ENCODE peak calls at places on chromosomes 5 and 9, in four cellular contexts. Q is stomach, R is AG09309, A is lower lobe of right lung. X is an unnamed sample.

GRCh38 chr5:151772029-151772867 is 494 bp downstream of the G3BP1 start:
- DNase-seq in Q (peak; percentile 41), R (no peak), A (peak; percentile 66), X (no peak)

GRCh38 chr5:177256296-177256695 is 47.2 kb downstream of the RAB24 start:
- DNase-seq in Q (peak; percentile 58), R (no peak), A (peak; percentile 63), X (no peak)

GRCh38 chr9:116318463-116319271 is 165.1 kb downstream of the PAPPA start:
- DNase-seq in Q (no peak), R (no peak), A (no peak), X (no peak)

GRCh38 chr5:171477101-171477500 is 57.7 kb downstream of the FGF18 start:
- DNase-seq in Q (no peak), R (no peak), A (no peak), X (no peak)

GRCh38 chr5:180628827-180629702 is 20.3 kb downstream of the FLT4 start:
- DNase-seq in Q (no peak), R (no peak), A (no peak), X (no peak)

GRCh38 chr5:180313677-180314076 is 21.8 kb upstream of the MAPK9 start:
- DNase-seq in Q (no peak), R (no peak), A (peak; percentile 88), X (no peak)

GRCh38 chr5:148708854-148709253 is 54.5 kb upstream of the HTR4 start:
- DNase-seq in Q (no peak), R (no peak), A (no peak), X (no peak)

GRCh38 chr5:74641014-74641777 is 668 bp upstream of the ENC1 start:
- DNase-seq in Q (peak; percentile 80), R (no peak), A (peak; percentile 90), X (no peak)

GRCh38 chr5:56862909-56863308 is 46.5 kb upstream of the SETD9 start:
- DNase-seq in Q (no peak), R (no peak), A (no peak), X (no peak)

GRCh38 chr5:115423051-115423450 is 121.5 kb downstream of the FEM1C start:
- DNase-seq in Q (no peak), R (no peak), A (no peak), X (no peak)

GRCh38 chr9:34991833-34992375 is 2.4 kb downstream of the DNAJB5 start:
- DNase-seq in Q (no peak), R (no peak), A (no peak), X (no peak)

GRCh38 chr5:148970228-148970627 is 92.6 kb downstream of the SH3TC2 start:
- DNase-seq in Q (peak; percentile 67), R (no peak), A (peak; percentile 54), X (no peak)

GRCh38 chr5:164013077-164013670 is 507.8 kb downstream of the MAT2B start:
- DNase-seq in Q (peak; percentile 51), R (peak; percentile 41), A (no peak), X (no peak)

GRCh38 chr5:5671823-5672222 is 249.3 kb downstream of the ICE1 start:
- DNase-seq in Q (no peak), R (no peak), A (no peak), X (no peak)

GRCh38 chr5:124438390-124439380 is 307.8 kb downstream of the ZNF608 start:
- DNase-seq in Q (no peak), R (no peak), A (no peak), X (no peak)

GRCh38 chr9:117691367-117691766 is 12.8 kb upstream of the TLR4 start:
- DNase-seq in Q (no peak), R (no peak), A (no peak), X (no peak)

GRCh38 chr5:5220896-5221295 is 80.8 kb downstream of the ADAMTS16 start:
- DNase-seq in Q (no peak), R (no peak), A (no peak), X (no peak)

GRCh38 chr5:116621599-116621998 is 47.0 kb upstream of the SEMA6A start:
- DNase-seq in Q (no peak), R (no peak), A (no peak), X (no peak)

GRCh38 chr5:152070591-152070990 is 145.9 kb upstream of the GLRA1 start:
- DNase-seq in Q (no peak), R (no peak), A (no peak), X (no peak)

GRCh38 chr5:39543335-39543734 is 118.6 kb upstream of the DAB2 start:
- DNase-seq in Q (no peak), R (no peak), A (no peak), X (no peak)

GRCh38 chr5:15116996-15117395 is 245.4 kb upstream of the ANKH start:
- DNase-seq in Q (no peak), R (no peak), A (no peak), X (no peak)

GRCh38 chr9:114394523-114395193 is 6.9 kb upstream of the AKNA start:
- DNase-seq in Q (no peak), R (no peak), A (no peak), X (no peak)

GRCh38 chr9:80928697-80929096 is 760.6 kb downstream of the TLE1 start:
- DNase-seq in Q (no peak), R (no peak), A (no peak), X (no peak)

GRCh38 chr9:80066931-80067330 is 495.2 kb downstream of the TLE4 start:
- DNase-seq in Q (no peak), R (no peak), A (no peak), X (no peak)

GRCh38 chr5:154092356-154092755 is 53.6 kb downstream of the MFAP3 start:
- DNase-seq in Q (no peak), R (no peak), A (no peak), X (peak; percentile 52)

GRCh38 chr5:90921428-90921973 is 362.9 kb downstream of the ADGRV1 start:
- DNase-seq in Q (no peak), R (no peak), A (no peak), X (no peak)

GRCh38 chr5:77645158-77645994 is 6.9 kb upstream of the OTP start:
- DNase-seq in Q (peak; percentile 47), R (no peak), A (peak; percentile 50), X (no peak)

GRCh38 chr5:129243058-129243457 is 148.5 kb downstream of the ISOC1 start:
- DNase-seq in Q (no peak), R (no peak), A (no peak), X (no peak)

GRCh38 chr9:2872307-2872940 is 28.5 kb upstream of the PUM3 start:
- DNase-seq in Q (no peak), R (no peak), A (no peak), X (no peak)

GRCh38 chr5:76765249-76765648 is 49.3 kb downstream of the F2R start:
- DNase-seq in Q (no peak), R (peak; percentile 51), A (no peak), X (peak; percentile 16)

GRCh38 chr9:19456996-19457693 is 48.3 kb downstream of the ACER2 start:
- DNase-seq in Q (peak; percentile 68), R (peak; percentile 39), A (no peak), X (no peak)
- H3K4me3 ChIP-seq in Q (no peak overlapping the region), R (peak overlapping the region; percentile 16), A (peak overlapping the region; percentile 21), X (peak overlapping the region; percentile 16)

GRCh38 chr5:32278403-32278802 is 34.3 kb downstream of the MTMR12 start:
- DNase-seq in Q (no peak), R (peak; percentile 59), A (no peak), X (peak; percentile 79)
- H3K4me3 ChIP-seq in Q (no peak overlapping the region), R (no peak overlapping the region), A (no peak overlapping the region), X (no peak overlapping the region)

GRCh38 chr5:98454407-98454806 is 319.1 kb upstream of the RGMB start:
- DNase-seq in Q (no peak), R (peak; percentile 35), A (no peak), X (no peak)

GRCh38 chr5:98453309-98453708 is 320.2 kb upstream of the RGMB start:
- DNase-seq in Q (no peak), R (no peak), A (no peak), X (no peak)

GRCh38 chr5:98455660-98456059 is 317.8 kb upstream of the RGMB start:
- DNase-seq in Q (no peak), R (no peak), A (no peak), X (no peak)

GRCh38 chr5:98458004-98458403 is 315.5 kb upstream of the RGMB start:
- DNase-seq in Q (no peak), R (peak; percentile 70), A (no peak), X (peak; percentile 76)

GRCh38 chr5:98454904-98455303 is 318.6 kb upstream of the RGMB start:
- DNase-seq in Q (no peak), R (peak; percentile 91), A (no peak), X (peak; percentile 87)
- H3K4me3 ChIP-seq in Q (no peak overlapping the region), R (peak overlapping the region; percentile 10), A (no peak overlapping the region), X (no peak overlapping the region)

GRCh38 chr5:143064207-143064606 is 294.0 kb downstream of the ARHGAP26 start:
- DNase-seq in Q (no peak), R (no peak), A (no peak), X (no peak)
- H3K4me3 ChIP-seq in Q (no peak overlapping the region), R (no peak overlapping the region), A (no peak overlapping the region), X (no peak overlapping the region)

GRCh38 chr9:109166171-109166770 is 778 bp downstream of the FRRS1L start:
- DNase-seq in Q (no peak), R (no peak), A (no peak), X (no peak)

GRCh38 chr9:109167716-109168115 is 667 bp upstream of the FRRS1L start:
- DNase-seq in Q (no peak), R (no peak), A (no peak), X (no peak)

GRCh38 chr9:109168170-109168569 is 1.1 kb upstream of the FRRS1L start:
- DNase-seq in Q (no peak), R (no peak), A (no peak), X (no peak)

GRCh38 chr9:109164040-109164439 is 3.0 kb downstream of the FRRS1L start:
- DNase-seq in Q (no peak), R (no peak), A (no peak), X (no peak)

GRCh38 chr9:109166771-109167601 is at the start of gene FRRS1L:
- DNase-seq in Q (no peak), R (no peak), A (no peak), X (no peak)
- H3K4me3 ChIP-seq in Q (peak within 1 kb of the TSS; percentile 48), R (peak within 1 kb of the TSS; percentile 21), A (no peak within 1 kb of the TSS), X (peak within 1 kb of the TSS; percentile 41)

GRCh38 chr9:112032009-112032408 is 135.4 kb downstream of the UGCG start:
- DNase-seq in Q (no peak), R (no peak), A (no peak), X (no peak)

GRCh38 chr9:112035166-112035816 is 138.7 kb downstream of the UGCG start:
- DNase-seq in Q (no peak), R (no peak), A (no peak), X (no peak)

GRCh38 chr9:112034216-112034611 is 137.6 kb downstream of the UGCG start:
- DNase-seq in Q (no peak), R (no peak), A (no peak), X (no peak)

GRCh38 chr9:112032733-112033132 is 136.1 kb downstream of the UGCG start:
- DNase-seq in Q (no peak), R (no peak), A (no peak), X (no peak)

GRCh38 chr9:112033237-112034215 is 136.9 kb downstream of the UGCG start:
- DNase-seq in Q (no peak), R (no peak), A (no peak), X (no peak)
- H3K4me3 ChIP-seq in Q (no peak overlapping the region), R (no peak overlapping the region), A (no peak overlapping the region), X (no peak overlapping the region)

GRCh38 chr5:142319105-142319504 is 5.7 kb downstream of the SPRY4 start:
- DNase-seq in Q (no peak), R (no peak), A (no peak), X (no peak)
- H3K4me3 ChIP-seq in Q (no peak overlapping the region), R (peak overlapping the region; percentile 4), A (peak overlapping the region; percentile 76), X (peak overlapping the region; percentile 43)

X was measured in AG04449.